ENCODE peak calls at places on chromosome 10, in seven cellular contexts. N is midbrain, I is HFFc6, E is cardiac fibroblast, R is Panc1, W is NT2/D1, Z is DMS153. U is an unnamed sample.

GRCh38 chr10:6343321-6344010 is 140.7 kb downstream of the PFKFB3 start:
- DNase-seq in N (no peak), I (no peak), E (no peak), R (no peak), W (no peak), Z (no peak), U (no peak)

GRCh38 chr10:102152545-102152890 is 329 bp downstream of the NOLC1 start:
- DNase-seq in N (no peak), I (no peak), E (peak; percentile 27), R (no peak), W (no peak), Z (no peak), U (no peak)

GRCh38 chr10:72425133-72425532 is 70.4 kb upstream of the DNAJB12 start:
- DNase-seq in N (peak; percentile 82), I (no peak), E (peak; percentile 62), R (no peak), W (no peak), Z (no peak), U (peak; percentile 29)

GRCh38 chr10:87589653-87590052 is 70.0 kb upstream of the PAPSS2 start:
- DNase-seq in N (no peak), I (peak; percentile 66), E (no peak), R (no peak), W (no peak), Z (no peak), U (no peak)

GRCh38 chr10:133370026-133370786 is 2.9 kb downstream of the ECHS1 start:
- DNase-seq in N (no peak), I (no peak), E (no peak), R (no peak), W (no peak), Z (no peak), U (no peak)

GRCh38 chr10:88979153-88979562 is 11.4 kb upstream of the FAS start:
- DNase-seq in N (peak; percentile 19), I (peak; percentile 86), E (peak; percentile 92), R (no peak), W (no peak), Z (no peak), U (peak; percentile 56)

GRCh38 chr10:37991655-37992054 is 15.2 kb upstream of the ZNF25 start:
- DNase-seq in N (no peak), I (no peak), E (no peak), R (no peak), W (no peak), Z (no peak), U (no peak)

GRCh38 chr10:45420453-45421192 is 46.6 kb downstream of the ALOX5 start:
- DNase-seq in N (peak; percentile 46), I (peak; percentile 9), E (peak; percentile 81), R (no peak), W (no peak), Z (peak; percentile 84), U (peak; percentile 89)

GRCh38 chr10:125209591-125210373 is 49.4 kb upstream of the CTBP2 start:
- DNase-seq in N (peak; percentile 6), I (no peak), E (peak; percentile 24), R (no peak), W (no peak), Z (no peak), U (no peak)

GRCh38 chr10:99926925-99927718 is 82.6 kb downstream of the DNMBP start:
- DNase-seq in N (peak; percentile 25), I (peak; percentile 51), E (peak; percentile 73), R (no peak), W (no peak), Z (no peak), U (peak; percentile 61)

GRCh38 chr10:978826-979421 is 9.3 kb upstream of the GTPBP4 start:
- DNase-seq in N (no peak), I (no peak), E (no peak), R (no peak), W (no peak), Z (no peak), U (no peak)

GRCh38 chr10:46552526-46553237 is 3.8 kb downstream of the GPRIN2 start:
- DNase-seq in N (no peak), I (no peak), E (no peak), R (no peak), W (no peak), Z (no peak), U (peak; percentile 24)

GRCh38 chr10:86665868-86666267 is 2.4 kb upstream of the LDB3 start:
- DNase-seq in N (peak; percentile 89), I (no peak), E (no peak), R (no peak), W (no peak), Z (no peak), U (peak; percentile 78)

GRCh38 chr10:3570855-3571266 is 214.1 kb downstream of the KLF6 start:
- DNase-seq in N (no peak), I (no peak), E (peak; percentile 37), R (no peak), W (no peak), Z (no peak), U (peak; percentile 65)

GRCh38 chr10:68348265-68348741 is 15.6 kb upstream of the PBLD start:
- DNase-seq in N (peak; percentile 38), I (peak; percentile 53), E (peak; percentile 61), R (peak; percentile 58), W (peak; percentile 44), Z (no peak), U (no peak)

GRCh38 chr10:89861584-89862287 is 160.3 kb downstream of the KIF20B start:
- DNase-seq in N (no peak), I (peak; percentile 4), E (peak; percentile 49), R (no peak), W (no peak), Z (no peak), U (no peak)

GRCh38 chr10:43259981-43260761 is 6.7 kb downstream of the RASGEF1A start:
- DNase-seq in N (no peak), I (no peak), E (peak; percentile 26), R (no peak), W (no peak), Z (no peak), U (peak; percentile 82)

GRCh38 chr10:71921319-71922027 is 42.7 kb upstream of the CHST3 start:
- DNase-seq in N (peak; percentile 72), I (no peak), E (peak; percentile 88), R (no peak), W (no peak), Z (no peak), U (peak; percentile 77)

GRCh38 chr10:46092523-46093195 is 46.6 kb upstream of the MSMB start:
- DNase-seq in N (no peak), I (no peak), E (no peak), R (no peak), W (no peak), Z (peak; percentile 28), U (no peak)

GRCh38 chr10:94583164-94583563 is 37.6 kb downstream of the HELLS start:
- DNase-seq in N (no peak), I (no peak), E (no peak), R (no peak), W (no peak), Z (no peak), U (no peak)

GRCh38 chr10:30467939-30468338 is 34.0 kb downstream of the MAP3K8 start:
- DNase-seq in N (peak; percentile 11), I (no peak), E (no peak), R (no peak), W (no peak), Z (no peak), U (no peak)

GRCh38 chr10:99920901-99921300 is 88.8 kb downstream of the DNMBP start:
- DNase-seq in N (no peak), I (peak; percentile 47), E (peak; percentile 74), R (no peak), W (no peak), Z (no peak), U (no peak)

GRCh38 chr10:131072651-131073468 is 238.7 kb downstream of the TCERG1L start:
- DNase-seq in N (no peak), I (no peak), E (no peak), R (no peak), W (no peak), Z (no peak), U (no peak)

GRCh38 chr10:89341136-89341535 is 13.3 kb downstream of the IFIT3 start:
- DNase-seq in N (no peak), I (no peak), E (no peak), R (no peak), W (no peak), Z (no peak), U (no peak)

GRCh38 chr10:5445006-5445405 is 32.6 kb downstream of the NET1 start:
- DNase-seq in N (no peak), I (no peak), E (no peak), R (no peak), W (no peak), Z (no peak), U (no peak)

GRCh38 chr10:97850446-97850845 is 803 bp downstream of the GOLGA7B start:
- DNase-seq in N (no peak), I (no peak), E (no peak), R (no peak), W (no peak), Z (peak; percentile 17), U (no peak)

GRCh38 chr10:28897617-28898464 is 220.5 kb downstream of the BAMBI start:
- DNase-seq in N (peak; percentile 20), I (no peak), E (peak; percentile 71), R (no peak), W (no peak), Z (no peak), U (peak; percentile 63)